ENCODE peak calls at places on chromosome 20, in seven cellular contexts. G is renal cortical epithelial cell; O is neural progenitor cell; D is T-helper 2 cell; K is posterior vena cava; W is naive thymus-derived CD8-positive, alpha-beta T cell; N is HCT116. T is an unnamed sample.

GRCh38 chr20:58753929-58754551 is 61.4 kb downstream of the NPEPL1 start:
- DNase-seq in D (no peak), G (no peak), K (no peak), W (no peak), N (no peak), O (no peak), T (no peak)

GRCh38 chr20:57621426-57622200 is 1.4 kb upstream of the ZBP1 start:
- DNase-seq in W (no peak), G (no peak), O (no peak), N (no peak), K (peak), D (no peak), T (no peak)

GRCh38 chr20:32606790-32607189 is 21.7 kb upstream of the NOL4L start:
- DNase-seq in N (no peak), D (no peak), W (no peak), O (no peak), K (no peak), G (no peak), T (no peak)

GRCh38 chr20:58192065-58192464 is 36.4 kb downstream of the ANKRD60 start:
- DNase-seq in K (no peak), W (no peak), N (no peak), G (no peak), O (no peak), D (no peak), T (no peak)

GRCh38 chr20:43988451-43988850 is 73.8 kb downstream of the TOX2 start:
- DNase-seq in W (no peak), N (no peak), K (no peak), G (peak), O (no peak), D (no peak), T (no peak)

GRCh38 chr20:57654998-57655811 is 35.0 kb upstream of the ZBP1 start:
- DNase-seq in D (no peak), K (no peak), N (no peak), W (no peak), O (no peak), G (no peak), T (no peak)

GRCh38 chr20:1973921-1974440 is 19.9 kb downstream of the PDYN start:
- DNase-seq in N (no peak), G (no peak), K (no peak), W (no peak), O (no peak), D (no peak), T (no peak)

GRCh38 chr20:20139403-20139802 is 87.1 kb downstream of the CFAP61 start:
- DNase-seq in G (no peak), D (no peak), O (no peak), W (no peak), K (no peak), N (no peak), T (no peak)

GRCh38 chr20:62815066-62815991 is 1.5 kb upstream of the COL9A3 start:
- DNase-seq in W (no peak), N (no peak), K (no peak), G (peak), D (no peak), O (peak), T (no peak)

GRCh38 chr20:56867128-56867527 is 238.0 kb downstream of the TFAP2C start:
- DNase-seq in G (no peak), D (no peak), K (no peak), O (no peak), W (no peak), N (no peak), T (no peak)

GRCh38 chr20:34410331-34410730 is 47.3 kb downstream of the ITCH start:
- DNase-seq in K (no peak), D (no peak), O (no peak), G (no peak), N (no peak), W (no peak), T (no peak)

GRCh38 chr20:1397710-1398109 is 4.9 kb upstream of the FKBP1A start:
- DNase-seq in N (no peak), G (no peak), D (no peak), W (no peak), K (no peak), O (no peak), T (no peak)

GRCh38 chr20:17901971-17902370 is 66.6 kb downstream of the SNX5 start:
- DNase-seq in K (peak), O (no peak), G (no peak), W (no peak), D (no peak), N (no peak), T (no peak)

GRCh38 chr20:38751360-38751976 is 3.2 kb downstream of the ACTR5 start:
- DNase-seq in N (peak), D (no peak), O (peak), G (peak), K (no peak), W (peak), T (no peak)

GRCh38 chr20:22678678-22679077 is 94.3 kb upstream of the FOXA2 start:
- DNase-seq in N (no peak), D (no peak), O (no peak), W (no peak), G (no peak), K (no peak), T (no peak)

GRCh38 chr20:35174458-35175216 is 2.8 kb downstream of the PROCR start:
- DNase-seq in N (no peak), O (peak), W (no peak), K (peak), D (no peak), G (peak), T (no peak)

GRCh38 chr20:13783528-13783927 is 1.2 kb downstream of the ESF1 start:
- DNase-seq in K (no peak), G (no peak), D (no peak), O (no peak), N (no peak), W (no peak), T (no peak)

GRCh38 chr20:46832555-46832954 is 62.1 kb upstream of the EYA2 start:
- DNase-seq in G (no peak), O (no peak), D (no peak), N (no peak), W (no peak), K (no peak), T (no peak)

GRCh38 chr20:47356526-47357295 is at the start of gene ZMYND8:
- DNase-seq in W (peak), D (peak), O (peak), G (peak), K (peak), N (peak), T (peak)

T was measured in SW 1271.